ENCODE peak calls at places on chromosomes 5 and 9, in seven cellular contexts. M, W, Y, R, X, L and O are unnamed samples.

GRCh38 chr5:12237837-12238575 is 333.8 kb upstream of the CTNND2 start:
- DNase-seq in X (no peak), M (no peak), W (no peak), R (no peak), L (peak), Y (peak), O (no peak)

GRCh38 chr5:94362857-94363256 is 255.5 kb downstream of the KIAA0825 start:
- DNase-seq in L (no peak), X (no peak), W (no peak), R (no peak), Y (no peak), M (no peak), O (no peak)

GRCh38 chr5:16265141-16265540 is 85.5 kb upstream of the MARCHF11 start:
- DNase-seq in X (no peak), M (no peak), W (no peak), Y (no peak), L (no peak), R (no peak), O (no peak)

GRCh38 chr9:77944556-77945261 is 86.9 kb downstream of the GNAQ start:
- DNase-seq in Y (peak), L (no peak), W (no peak), R (no peak), M (no peak), X (peak), O (peak)

GRCh38 chr5:104179057-104179456 is 616.5 kb upstream of the NUDT12 start:
- DNase-seq in X (peak), R (peak), L (peak), W (peak), Y (peak), M (peak), O (no peak)

GRCh38 chr5:39149966-39150365 is 69.4 kb downstream of the FYB1 start:
- DNase-seq in W (no peak), M (no peak), Y (no peak), L (no peak), X (no peak), R (no peak), O (no peak)

GRCh38 chr9:36922548-36922947 is 111.5 kb downstream of the PAX5 start:
- DNase-seq in R (no peak), W (no peak), M (no peak), Y (no peak), L (no peak), X (no peak), O (no peak)

GRCh38 chr9:36566813-36567217 is 5.9 kb upstream of the MELK start:
- DNase-seq in R (no peak), W (no peak), L (no peak), M (peak), Y (no peak), X (peak), O (no peak)

GRCh38 chr5:72458407-72458806 is 48.8 kb downstream of the ZNF366 start:
- DNase-seq in R (no peak), M (no peak), X (no peak), W (no peak), L (no peak), Y (no peak), O (no peak)

GRCh38 chr9:108603141-108603540 is 252.6 kb downstream of the ACTL7B start:
- DNase-seq in Y (no peak), X (no peak), W (no peak), R (no peak), M (no peak), L (no peak), O (no peak)

GRCh38 chr5:67723873-67724272 is 491.7 kb upstream of the PIK3R1 start:
- DNase-seq in L (no peak), X (no peak), W (no peak), M (no peak), Y (no peak), R (no peak), O (no peak)

GRCh38 chr9:92489209-92489608 is 6.9 kb upstream of the ASPN start:
- DNase-seq in R (no peak), L (no peak), W (peak), M (peak), Y (no peak), X (no peak), O (no peak)

GRCh38 chr5:123035950-123036390 is 555 bp downstream of the PPIC start:
- DNase-seq in Y (peak), X (peak), W (peak), M (peak), L (peak), R (peak), O (peak)

GRCh38 chr5:151191661-151192060 is 32.2 kb downstream of the CCDC69 start:
- DNase-seq in W (no peak), M (no peak), L (peak), R (no peak), Y (peak), X (peak), O (no peak)

GRCh38 chr5:140591747-140592372 is 27.2 kb downstream of the SLC35A4 start:
- DNase-seq in L (no peak), Y (no peak), W (peak), X (no peak), M (peak), R (no peak), O (no peak)

GRCh38 chr9:122900791-122901190 is 4.4 kb downstream of the RC3H2 start:
- DNase-seq in M (peak), X (no peak), W (peak), R (no peak), L (no peak), Y (no peak), O (no peak)

GRCh38 chr9:34993502-34994428 is 4.2 kb downstream of the DNAJB5 start:
- DNase-seq in M (peak), X (no peak), L (peak), W (peak), Y (peak), R (no peak), O (no peak)

GRCh38 chr9:27566118-27566517 is 7.2 kb downstream of the C9orf72 start:
- DNase-seq in L (no peak), M (no peak), Y (no peak), R (no peak), W (no peak), X (no peak), O (no peak)

GRCh38 chr5:111932207-111932606 is 175.2 kb upstream of the NREP start:
- DNase-seq in Y (no peak), X (no peak), R (no peak), L (no peak), W (no peak), M (peak), O (no peak)

GRCh38 chr5:143235423-143235822 is 168.1 kb downstream of the NR3C1 start:
- DNase-seq in R (no peak), W (peak), L (no peak), Y (no peak), X (no peak), M (peak), O (no peak)

GRCh38 chr5:150700298-150700599 is 613 bp downstream of the RBM22 start:
- DNase-seq in X (peak), W (no peak), Y (peak), R (no peak), L (no peak), M (no peak), O (no peak)

GRCh38 chr9:111000202-111000601 is 38.1 kb downstream of the LPAR1 start:
- DNase-seq in Y (no peak), X (no peak), R (no peak), L (no peak), W (no peak), M (no peak), O (no peak)

GRCh38 chr5:40446910-40447309 is 232.8 kb upstream of the PTGER4 start:
- DNase-seq in X (peak), R (no peak), L (no peak), Y (peak), W (peak), M (peak), O (no peak)

GRCh38 chr5:110441035-110441434 is 285.4 kb downstream of the TMEM232 start:
- DNase-seq in L (peak), M (peak), R (no peak), W (peak), X (peak), Y (peak), O (peak)

GRCh38 chr5:15116996-15117395 is 245.4 kb upstream of the ANKH start:
- DNase-seq in X (peak), Y (peak), R (no peak), W (peak), M (no peak), L (no peak), O (no peak)

GRCh38 chr9:93264338-93265125 is 80.6 kb downstream of the WNK2 start:
- DNase-seq in M (no peak), X (no peak), Y (no peak), W (no peak), L (no peak), R (no peak), O (no peak)

GRCh38 chr5:175805256-175806011 is 65.9 kb upstream of the CPLX2 start:
- DNase-seq in X (no peak), L (no peak), R (no peak), M (no peak), Y (no peak), W (no peak), O (no peak)

GRCh38 chr9:14097215-14097614 is 216.7 kb downstream of the NFIB start:
- DNase-seq in M (peak), W (peak), Y (peak), X (peak), R (no peak), L (no peak), O (no peak)

GRCh38 chr5:175337680-175338079 is 106.3 kb downstream of the DRD1 start:
- DNase-seq in R (no peak), X (no peak), W (no peak), Y (peak), M (no peak), L (no peak), O (no peak)

GRCh38 chr9:15349892-15350761 is 43.1 kb upstream of the TTC39B start:
- DNase-seq in L (no peak), R (no peak), M (peak), Y (no peak), W (no peak), X (no peak), O (no peak)
- H2BK5ac ChIP-seq in L (no peak), R (no peak), M (no peak), Y (no peak), W (no peak), X (no peak), O (no peak)

GRCh38 chr5:128838631-128839030 is 126.7 kb upstream of the SLC27A6 start:
- DNase-seq in Y (no peak), W (no peak), M (no peak), L (no peak), R (no peak), X (no peak), O (no peak)

GRCh38 chr5:128842241-128842640 is 123.0 kb upstream of the SLC27A6 start:
- DNase-seq in L (no peak), W (no peak), R (no peak), X (no peak), M (no peak), Y (no peak), O (no peak)

GRCh38 chr5:128836571-128836970 is 128.7 kb upstream of the SLC27A6 start:
- DNase-seq in X (no peak), Y (no peak), W (no peak), M (no peak), R (no peak), L (no peak), O (no peak)
- H2BK5ac ChIP-seq in X (no peak), Y (no peak), W (no peak), M (no peak), R (no peak), L (no peak), O (no peak)

GRCh38 chr5:147487031-147487750 is 22.7 kb downstream of the DPYSL3 start:
- DNase-seq in W (no peak), M (no peak), Y (no peak), L (no peak), X (no peak), R (no peak), O (no peak)
- H2BK5ac ChIP-seq in W (no peak), M (no peak), Y (no peak), L (no peak), X (no peak), R (no peak), O (no peak)

GRCh38 chr5:173758675-173759074 is 129.5 kb upstream of the CPEB4 start:
- DNase-seq in Y (no peak), W (no peak), X (no peak), L (no peak), R (no peak), M (no peak), O (no peak)
- H2BK5ac ChIP-seq in Y (no peak), W (no peak), X (no peak), L (no peak), R (no peak), M (no peak), O (no peak)

DNA sequence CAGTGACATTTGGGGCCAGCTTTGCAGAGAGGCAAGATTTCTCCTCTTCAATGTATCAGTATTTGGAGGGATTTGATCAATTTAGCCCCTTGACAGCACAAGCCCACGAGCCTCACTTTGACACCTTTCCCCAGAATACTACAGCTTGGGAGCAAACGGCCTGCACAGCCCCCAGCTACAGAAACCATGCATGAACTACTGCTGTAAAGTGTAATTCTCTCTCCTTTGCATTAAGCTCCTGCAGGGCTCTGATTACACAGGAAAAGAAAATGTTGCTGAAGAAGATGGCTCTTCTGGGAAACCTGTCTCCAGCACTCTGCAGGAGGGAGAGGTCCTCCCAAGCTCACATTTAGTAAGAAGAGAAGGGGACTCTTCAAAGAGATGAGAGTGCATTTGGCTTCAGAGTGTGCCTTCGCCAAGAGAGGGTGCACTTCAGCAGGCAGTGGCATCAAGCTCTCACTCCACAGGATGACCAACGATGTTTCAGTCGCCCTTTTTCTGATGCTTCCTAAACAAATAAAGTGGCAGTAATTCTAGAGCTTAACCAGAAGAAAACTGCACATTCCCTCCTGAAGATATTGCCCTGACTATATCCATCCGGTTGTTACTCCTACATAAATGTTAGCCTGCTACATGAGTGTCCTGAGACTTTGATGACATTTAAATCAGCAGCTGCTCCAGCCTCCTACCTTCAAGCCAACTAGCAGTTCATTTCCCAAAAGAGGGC is 272.1 kb downstream of the AUH start:
- DNase-seq in X (peak), M (peak), L (no peak), Y (peak), W (peak), R (no peak), O (no peak)
- H2BK5ac ChIP-seq in X (no peak), M (peak), L (no peak), Y (no peak), W (no peak), R (no peak), O (no peak)

GRCh38 chr5:78706381-78706780 is 57.8 kb upstream of the LHFPL2 start:
- DNase-seq in R (no peak), M (no peak), X (no peak), Y (no peak), L (no peak), W (no peak), O (no peak)
- H2BK5ac ChIP-seq in R (no peak), M (no peak), X (no peak), Y (no peak), L (no peak), W (no peak), O (no peak)